ENCODE peak calls at places on chromosomes 16 and 17, in ten cellular contexts. Q is ascending aorta; N is fibroblast of lung; K is naive thymus-derived CD4-positive, alpha-beta T cell; A is thoracic aorta; U is Karpas-422; G is endothelial cell of umbilical vein; C is Peyer's patch; W is heart left ventricle; I is PC-9. T is an unnamed sample. For H3K9me3 and H3K4me1, the result is how much of the 10 kb centered on the place peaks cover.

GRCh38 chr16:1414532-1415265 is at the start of gene UNKL:
- DNase-seq in N (peak), A (no peak), Q (peak), I (no peak), W (peak), C (peak), G (peak), K (peak), U (peak), T (peak)

GRCh38 chr17:61806941-61807340 is 56.4 kb downstream of the BRIP1 start:
- DNase-seq in I (no peak), C (no peak), G (no peak), U (no peak), Q (no peak), W (no peak), K (no peak), A (no peak), N (peak), T (no peak)

GRCh38 chr17:81400154-81400938 is 5.1 kb downstream of the BAHCC1 start:
- DNase-seq in G (peak), K (no peak), W (no peak), U (no peak), A (no peak), C (peak), Q (no peak), I (no peak), N (peak), T (no peak)

GRCh38 chr16:31143036-31143888 is 6.6 kb downstream of the PRSS36 start:
- DNase-seq in C (no peak), K (no peak), U (no peak), N (no peak), W (no peak), A (no peak), G (no peak), Q (no peak), I (no peak), T (no peak)

GRCh38 chr16:4746991-4747574 is 12.7 kb downstream of the DNAAF8 start:
- DNase-seq in G (no peak), Q (no peak), A (no peak), N (no peak), K (no peak), U (no peak), I (no peak), C (no peak), W (no peak), T (no peak)

GRCh38 chr16:4535627-4536108 is 2.9 kb downstream of the CDIP1 start:
- DNase-seq in G (no peak), Q (no peak), A (no peak), I (no peak), K (peak), U (no peak), C (no peak), N (no peak), W (no peak), T (no peak)

GRCh38 chr17:1718362-1719165 is 5.9 kb upstream of the WDR81 start:
- DNase-seq in N (no peak), G (no peak), C (no peak), K (no peak), A (no peak), I (no peak), Q (no peak), U (no peak), W (peak), T (no peak)

GRCh38 chr17:57090560-57091185 is 5.6 kb downstream of the AKAP1 start:
- DNase-seq in C (no peak), A (no peak), N (no peak), Q (no peak), W (no peak), I (no peak), G (no peak), U (no peak), K (no peak), T (no peak)

GRCh38 chr16:3879887-3880564 is 487 bp downstream of the CREBBP start:
- DNase-seq in I (no peak), U (peak), K (peak), W (peak), Q (peak), C (peak), G (peak), A (no peak), N (peak), T (peak)

GRCh38 chr16:53131363-53132071 is 76.7 kb downstream of the CHD9 start:
- DNase-seq in U (peak), C (peak), G (peak), K (peak), W (peak), N (peak), A (peak), I (no peak), Q (peak), T (peak)

GRCh38 chr17:30379303-30380105 is 777 bp downstream of the CPD start:
- DNase-seq in I (no peak), K (peak), G (peak), Q (no peak), C (peak), W (peak), N (no peak), A (no peak), U (peak), T (peak)
- H3K27ac ChIP-seq in I (no peak), K (peak), G (no peak), Q (peak), C (peak), W (peak), N (peak), A (peak), U (no peak), T (peak)

GRCh38 chr16:59339871-59340270 is 605.8 kb upstream of the GOT2 start:
- DNase-seq in Q (no peak), K (no peak), N (no peak), C (no peak), G (no peak), I (no peak), W (no peak), U (no peak), A (no peak), T (no peak)
- H3K9me3 ChIP-seq in Q (under half), K (under half), N (under half), C (under half), G (under half), I (under half), W (under half), U (under half), A (under half), T (under half)

GRCh38 chr17:63828936-63829335 is 1.5 kb upstream of the FTSJ3 start:
- DNase-seq in G (no peak), A (no peak), U (no peak), C (no peak), I (no peak), K (no peak), Q (no peak), N (no peak), W (no peak), T (no peak)

GRCh38 chr17:63827801-63828221 is 348 bp upstream of the FTSJ3 start:
- DNase-seq in K (no peak), U (peak), A (no peak), Q (no peak), G (no peak), W (no peak), C (no peak), I (no peak), N (no peak), T (no peak)

GRCh38 chr17:63824362-63824761 is 2.9 kb upstream of the PSMC5 start:
- DNase-seq in G (no peak), I (no peak), Q (no peak), U (no peak), W (no peak), K (no peak), A (no peak), C (no peak), N (no peak), T (no peak)

GRCh38 chr17:63826468-63827001 is 696 bp upstream of the PSMC5 start:
- DNase-seq in C (no peak), K (no peak), U (peak), W (no peak), A (no peak), G (no peak), N (peak), Q (peak), I (no peak), T (no peak)

GRCh38 chr17:63827002-63827800 is at the start of the genes FTSJ3 and PSMC5:
- DNase-seq in C (peak), K (peak), I (peak), U (peak), N (peak), W (peak), Q (peak), G (peak), A (peak), T (peak)
- H3K4me1 ChIP-seq in C (under half), K (under half), I (under half), U (under half), N (under half), W (under half), Q (under half), G (under half), A (under half), T (half or more)

GRCh38 chr17:79657036-79657435 is 46.2 kb upstream of the RBFOX3 start:
- DNase-seq in A (no peak), W (no peak), K (no peak), I (no peak), G (no peak), Q (peak), U (no peak), N (no peak), C (no peak), T (no peak)
- H3K27ac ChIP-seq in A (no peak), W (no peak), K (no peak), I (no peak), G (no peak), Q (no peak), U (no peak), N (no peak), C (no peak), T (no peak)

DNA sequence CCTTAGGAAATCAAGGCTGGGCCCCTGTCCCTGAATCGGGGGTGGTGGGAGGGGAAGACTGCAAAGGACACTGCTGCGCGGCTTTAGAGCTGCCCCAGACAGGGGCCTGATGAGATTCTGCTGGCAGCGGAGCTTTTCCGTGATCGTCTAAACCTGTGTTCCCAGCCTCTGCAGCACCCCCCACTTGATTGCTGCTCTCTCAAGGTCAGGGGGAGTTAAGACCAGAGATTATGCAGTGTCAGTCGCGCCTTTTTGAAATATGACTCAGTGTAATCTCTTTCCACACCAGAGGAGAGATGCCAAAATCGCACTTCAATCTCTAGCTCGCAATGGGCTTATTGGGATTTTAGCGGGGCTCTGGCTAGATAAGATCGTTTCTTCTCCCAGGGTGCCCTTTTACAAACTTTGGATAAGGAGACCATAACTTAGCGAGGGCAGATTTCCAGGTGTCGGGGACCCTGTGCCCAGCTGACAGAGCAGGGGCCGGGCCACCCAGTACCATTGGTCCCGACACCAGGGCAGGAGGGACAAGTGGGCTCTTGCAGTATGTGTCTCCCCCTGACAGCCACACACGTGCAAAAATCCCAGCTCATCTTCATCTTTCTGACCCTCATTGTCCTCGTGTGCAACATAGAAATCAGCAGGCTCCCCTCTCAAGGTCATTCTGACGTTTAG is 87.0 kb downstream of the IRX3 start:
- DNase-seq in I (no peak), W (no peak), N (no peak), Q (no peak), K (no peak), C (no peak), G (no peak), U (no peak), A (no peak), T (no peak)
- H3K9me3 ChIP-seq in I (under half), W (under half), N (under half), Q (under half), K (under half), C (under half), G (under half), U (under half), A (under half), T (under half)

GRCh38 chr17:59829217-59830006 is 63.3 kb downstream of the TUBD1 start:
- DNase-seq in A (no peak), C (no peak), U (peak), W (no peak), N (peak), Q (no peak), I (peak), K (peak), G (peak), T (peak)
- H3K4me1 ChIP-seq in A (under half), C (under half), U (half or more), W (under half), N (under half), Q (under half), I (half or more), K (under half), G (under half), T (half or more)